ENCODE peak calls at places on chromosomes 6 and 20, in ten cellular contexts. One of them, this sample, is unnamed.

GRCh38 chr20:16106191-16106849 is 466.9 kb downstream of the KIF16B start:
- DNase-seq in GM12865: no peak
- DNase-seq in gastrocnemius medialis: no peak
- DNase-seq in right atrium auricular region: no peak
- DNase-seq in RWPE1: no peak
- DNase-seq in type B pancreatic cell: no peak
- DNase-seq in HFFc6: no peak
- DNase-seq in WTC11: no peak
- DNase-seq in upper lobe of right lung: no peak
- DNase-seq in GM20000: no peak
- DNase-seq in this sample: no peak

GRCh38 chr20:3828798-3829197 is 8.5 kb downstream of the AP5S1 start:
- DNase-seq in HFFc6: no peak
- DNase-seq in WTC11: no peak
- DNase-seq in right atrium auricular region: no peak
- DNase-seq in gastrocnemius medialis: no peak
- DNase-seq in GM12865: no peak
- DNase-seq in GM20000: no peak
- DNase-seq in type B pancreatic cell: no peak
- DNase-seq in upper lobe of right lung: no peak
- DNase-seq in RWPE1: no peak
- DNase-seq in this sample: no peak

GRCh38 chr6:99495466-99495865 is 19.8 kb downstream of the USP45 start:
- DNase-seq in GM12865: no peak
- DNase-seq in HFFc6: no peak
- DNase-seq in gastrocnemius medialis: no peak
- DNase-seq in WTC11: no peak
- DNase-seq in upper lobe of right lung: no peak
- DNase-seq in GM20000: no peak
- DNase-seq in right atrium auricular region: no peak
- DNase-seq in RWPE1: no peak
- DNase-seq in type B pancreatic cell: no peak
- DNase-seq in this sample: no peak

GRCh38 chr6:93418448-93419303 is 683 bp downstream of the EPHA7 start:
- DNase-seq in type B pancreatic cell: peak; percentile 76
- DNase-seq in gastrocnemius medialis: no peak
- DNase-seq in GM20000: peak; percentile 37
- DNase-seq in HFFc6: no peak
- DNase-seq in WTC11: peak; percentile 71
- DNase-seq in RWPE1: peak; percentile 21
- DNase-seq in GM12865: no peak
- DNase-seq in upper lobe of right lung: peak; percentile 66
- DNase-seq in right atrium auricular region: no peak
- DNase-seq in this sample: peak; percentile 53

GRCh38 chr6:5968817-5969726 is 37.7 kb downstream of the NRN1 start:
- DNase-seq in upper lobe of right lung: peak; percentile 74
- DNase-seq in RWPE1: peak; percentile 43
- DNase-seq in right atrium auricular region: no peak
- DNase-seq in GM20000: no peak
- DNase-seq in gastrocnemius medialis: peak; percentile 27
- DNase-seq in WTC11: no peak
- DNase-seq in type B pancreatic cell: no peak
- DNase-seq in GM12865: no peak
- DNase-seq in HFFc6: peak; percentile 10
- DNase-seq in this sample: no peak

GRCh38 chr6:32838114-32838958 is at the start of gene TAP2:
- DNase-seq in WTC11: peak; percentile 97
- DNase-seq in type B pancreatic cell: peak; percentile 98
- DNase-seq in GM12865: peak; percentile 97
- DNase-seq in RWPE1: peak; percentile 95
- DNase-seq in upper lobe of right lung: peak; percentile 98
- DNase-seq in HFFc6: peak; percentile 91
- DNase-seq in GM20000: peak; percentile 89
- DNase-seq in right atrium auricular region: peak; percentile 96
- DNase-seq in gastrocnemius medialis: peak; percentile 92
- DNase-seq in this sample: peak; percentile 97

GRCh38 chr6:38137609-38138008 is 318.1 kb downstream of the ZFAND3 start:
- DNase-seq in GM20000: no peak
- DNase-seq in GM12865: no peak
- DNase-seq in gastrocnemius medialis: no peak
- DNase-seq in upper lobe of right lung: no peak
- DNase-seq in WTC11: peak; percentile 40
- DNase-seq in right atrium auricular region: no peak
- DNase-seq in type B pancreatic cell: no peak
- DNase-seq in HFFc6: no peak
- DNase-seq in RWPE1: no peak
- DNase-seq in this sample: no peak

GRCh38 chr20:54355631-54356280 is 119.6 kb upstream of the DOK5 start:
- DNase-seq in type B pancreatic cell: no peak
- DNase-seq in gastrocnemius medialis: no peak
- DNase-seq in GM20000: no peak
- DNase-seq in GM12865: no peak
- DNase-seq in RWPE1: peak; percentile 62
- DNase-seq in HFFc6: no peak
- DNase-seq in right atrium auricular region: no peak
- DNase-seq in upper lobe of right lung: no peak
- DNase-seq in WTC11: no peak
- DNase-seq in this sample: no peak

GRCh38 chr6:157746897-157747296 is 76.1 kb upstream of the SNX9 start:
- DNase-seq in type B pancreatic cell: no peak
- DNase-seq in right atrium auricular region: peak; percentile 43
- DNase-seq in gastrocnemius medialis: no peak
- DNase-seq in GM12865: no peak
- DNase-seq in WTC11: no peak
- DNase-seq in upper lobe of right lung: no peak
- DNase-seq in GM20000: no peak
- DNase-seq in RWPE1: no peak
- DNase-seq in HFFc6: no peak
- DNase-seq in this sample: no peak

GRCh38 chr6:16759181-16759645 is 2.0 kb downstream of the ATXN1 start:
- DNase-seq in GM12865: no peak
- DNase-seq in RWPE1: no peak
- DNase-seq in WTC11: no peak
- DNase-seq in upper lobe of right lung: no peak
- DNase-seq in gastrocnemius medialis: no peak
- DNase-seq in GM20000: peak; percentile 13
- DNase-seq in HFFc6: peak; percentile 43
- DNase-seq in right atrium auricular region: no peak
- DNase-seq in type B pancreatic cell: no peak
- DNase-seq in this sample: no peak

GRCh38 chr6:16758163-16758975 is 2.9 kb downstream of the ATXN1 start:
- DNase-seq in upper lobe of right lung: no peak
- DNase-seq in GM20000: no peak
- DNase-seq in gastrocnemius medialis: no peak
- DNase-seq in type B pancreatic cell: no peak
- DNase-seq in WTC11: no peak
- DNase-seq in GM12865: peak; percentile 14
- DNase-seq in right atrium auricular region: no peak
- DNase-seq in RWPE1: no peak
- DNase-seq in HFFc6: no peak
- DNase-seq in this sample: no peak

GRCh38 chr6:16761469-16762264 is 407 bp upstream of the ATXN1 start:
- DNase-seq in GM12865: peak; percentile 92
- DNase-seq in WTC11: peak; percentile 87
- DNase-seq in RWPE1: peak; percentile 79
- DNase-seq in HFFc6: peak; percentile 89
- DNase-seq in right atrium auricular region: peak; percentile 88
- DNase-seq in upper lobe of right lung: peak; percentile 94
- DNase-seq in GM20000: peak; percentile 90
- DNase-seq in gastrocnemius medialis: peak; percentile 88
- DNase-seq in type B pancreatic cell: peak; percentile 83
- DNase-seq in this sample: peak; percentile 77

GRCh38 chr6:16760536-16761468 is at the start of gene ATXN1:
- DNase-seq in WTC11: peak; percentile 41
- DNase-seq in upper lobe of right lung: peak; percentile 81
- DNase-seq in gastrocnemius medialis: peak; percentile 64
- DNase-seq in right atrium auricular region: no peak
- DNase-seq in GM12865: peak; percentile 32
- DNase-seq in GM20000: peak; percentile 81
- DNase-seq in HFFc6: peak; percentile 68
- DNase-seq in type B pancreatic cell: peak; percentile 78
- DNase-seq in RWPE1: peak; percentile 42
- DNase-seq in this sample: peak; percentile 54

GRCh38 chr6:16759646-16760535 is 1.4 kb downstream of the ATXN1 start:
- DNase-seq in GM20000: peak; percentile 81
- DNase-seq in gastrocnemius medialis: peak; percentile 90
- DNase-seq in WTC11: peak; percentile 72
- DNase-seq in right atrium auricular region: peak; percentile 93
- DNase-seq in GM12865: peak; percentile 87
- DNase-seq in RWPE1: peak; percentile 65
- DNase-seq in HFFc6: peak; percentile 86
- DNase-seq in upper lobe of right lung: peak; percentile 95
- DNase-seq in type B pancreatic cell: peak; percentile 89
- DNase-seq in this sample: peak; percentile 75
- TF ChIP-seq CTCF in GM20000: peak; percentile 3
- TF ChIP-seq CTCF in gastrocnemius medialis: no peak
- TF ChIP-seq CTCF in WTC11: no peak
- TF ChIP-seq CTCF in right atrium auricular region: peak; percentile 39
- TF ChIP-seq CTCF in GM12865: peak; percentile 3
- TF ChIP-seq CTCF in RWPE1: peak; percentile 13
- TF ChIP-seq CTCF in HFFc6: peak; percentile 47
- TF ChIP-seq CTCF in upper lobe of right lung: peak; percentile 30
- TF ChIP-seq CTCF in type B pancreatic cell: peak; percentile 30
- TF ChIP-seq CTCF in this sample: peak; percentile 19

GRCh38 chr20:45110301-45110700 is 4.7 kb downstream of the WFDC5 start:
- DNase-seq in upper lobe of right lung: no peak
- DNase-seq in RWPE1: no peak
- DNase-seq in type B pancreatic cell: no peak
- DNase-seq in HFFc6: no peak
- DNase-seq in gastrocnemius medialis: no peak
- DNase-seq in GM12865: no peak
- DNase-seq in WTC11: no peak
- DNase-seq in GM20000: peak; percentile 2
- DNase-seq in right atrium auricular region: no peak
- DNase-seq in this sample: no peak
- TF ChIP-seq CTCF in upper lobe of right lung: no peak
- TF ChIP-seq CTCF in RWPE1: no peak
- TF ChIP-seq CTCF in type B pancreatic cell: no peak
- TF ChIP-seq CTCF in HFFc6: no peak
- TF ChIP-seq CTCF in gastrocnemius medialis: no peak
- TF ChIP-seq CTCF in GM12865: no peak
- TF ChIP-seq CTCF in WTC11: no peak
- TF ChIP-seq CTCF in GM20000: no peak
- TF ChIP-seq CTCF in right atrium auricular region: no peak
- TF ChIP-seq CTCF in this sample: no peak

DNA sequence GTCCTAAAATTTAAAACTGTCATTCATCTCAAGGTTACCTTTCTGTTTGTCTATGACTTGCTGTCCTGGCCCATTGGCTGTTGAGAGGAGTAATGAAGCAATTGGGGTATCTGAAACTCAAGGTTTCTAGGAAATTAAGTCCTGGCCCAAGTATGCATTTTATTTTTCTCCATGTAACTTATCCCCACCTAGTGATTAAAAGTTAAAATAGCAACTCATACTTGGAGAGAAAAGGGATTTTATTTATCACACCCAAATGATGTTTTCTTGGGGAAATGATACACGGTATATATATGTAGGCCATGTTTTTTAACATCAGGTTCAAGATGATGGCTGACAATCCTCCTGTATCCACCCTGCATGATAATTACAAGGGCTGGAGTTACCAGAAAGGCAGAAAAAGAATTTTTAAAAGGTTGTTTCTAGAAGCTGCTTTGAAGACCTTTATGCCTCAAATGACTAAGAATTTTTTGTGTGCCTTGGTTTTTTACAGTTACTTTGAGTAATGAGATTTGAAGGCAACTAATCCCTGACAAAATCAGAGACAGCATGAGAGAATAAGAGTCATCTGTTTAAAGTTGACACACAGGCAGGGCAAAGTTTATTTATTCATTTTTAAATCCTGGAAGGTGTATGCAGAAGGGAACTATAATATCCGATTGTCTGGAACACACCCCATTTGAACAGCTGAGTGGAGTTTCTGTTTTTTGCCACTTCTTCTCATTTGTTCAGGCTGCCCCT is 28.9 kb upstream of the C6orf58 start:
- DNase-seq in WTC11: no peak
- DNase-seq in HFFc6: peak; percentile 13
- DNase-seq in right atrium auricular region: no peak
- DNase-seq in upper lobe of right lung: no peak
- DNase-seq in RWPE1: no peak
- DNase-seq in gastrocnemius medialis: no peak
- DNase-seq in GM12865: no peak
- DNase-seq in GM20000: no peak
- DNase-seq in type B pancreatic cell: no peak
- DNase-seq in this sample: no peak
- TF ChIP-seq CTCF in WTC11: no peak
- TF ChIP-seq CTCF in HFFc6: peak; percentile 58
- TF ChIP-seq CTCF in right atrium auricular region: peak; percentile 18
- TF ChIP-seq CTCF in upper lobe of right lung: peak; percentile 25
- TF ChIP-seq CTCF in RWPE1: peak; percentile 22
- TF ChIP-seq CTCF in gastrocnemius medialis: no peak
- TF ChIP-seq CTCF in GM12865: no peak
- TF ChIP-seq CTCF in GM20000: no peak
- TF ChIP-seq CTCF in type B pancreatic cell: peak; percentile 48
- TF ChIP-seq CTCF in this sample: no peak

GRCh38 chr20:58028123-58028522 is 200.3 kb downstream of the ANKRD60 start:
- DNase-seq in WTC11: peak; percentile 70
- DNase-seq in GM12865: no peak
- DNase-seq in right atrium auricular region: no peak
- DNase-seq in upper lobe of right lung: no peak
- DNase-seq in type B pancreatic cell: peak; percentile 29
- DNase-seq in RWPE1: no peak
- DNase-seq in GM20000: no peak
- DNase-seq in gastrocnemius medialis: no peak
- DNase-seq in HFFc6: no peak
- DNase-seq in this sample: no peak
- TF ChIP-seq CTCF in WTC11: peak; percentile 27
- TF ChIP-seq CTCF in GM12865: no peak
- TF ChIP-seq CTCF in right atrium auricular region: peak; percentile 33
- TF ChIP-seq CTCF in upper lobe of right lung: peak; percentile 20
- TF ChIP-seq CTCF in type B pancreatic cell: peak; percentile 28
- TF ChIP-seq CTCF in RWPE1: no peak
- TF ChIP-seq CTCF in GM20000: no peak
- TF ChIP-seq CTCF in gastrocnemius medialis: no peak
- TF ChIP-seq CTCF in HFFc6: peak; percentile 49
- TF ChIP-seq CTCF in this sample: peak; percentile 36

DNA sequence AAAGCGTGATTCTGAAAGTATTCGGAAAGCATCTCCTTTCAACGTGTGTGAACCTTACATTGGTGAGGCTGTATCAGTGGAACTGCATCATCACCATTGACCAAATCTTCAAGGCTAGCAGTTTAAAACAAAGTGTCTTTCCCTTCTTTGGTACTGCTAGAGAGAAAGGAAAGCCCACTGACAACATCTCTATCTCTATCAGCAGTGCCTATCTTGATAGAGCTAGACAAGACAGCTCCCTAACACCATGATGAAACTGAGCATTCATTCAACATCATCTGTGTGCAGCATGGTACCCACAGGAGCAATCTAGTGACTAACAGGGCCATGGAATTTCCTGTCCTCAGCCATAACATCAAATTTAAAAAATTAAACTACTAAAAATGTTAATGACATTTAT is 31.6 kb upstream of the EDN1 start:
- DNase-seq in GM20000: no peak
- DNase-seq in WTC11: no peak
- DNase-seq in upper lobe of right lung: no peak
- DNase-seq in gastrocnemius medialis: no peak
- DNase-seq in RWPE1: no peak
- DNase-seq in right atrium auricular region: no peak
- DNase-seq in HFFc6: no peak
- DNase-seq in GM12865: no peak
- DNase-seq in type B pancreatic cell: no peak
- DNase-seq in this sample: no peak
- TF ChIP-seq CTCF in GM20000: no peak
- TF ChIP-seq CTCF in WTC11: no peak
- TF ChIP-seq CTCF in upper lobe of right lung: no peak
- TF ChIP-seq CTCF in gastrocnemius medialis: no peak
- TF ChIP-seq CTCF in RWPE1: no peak
- TF ChIP-seq CTCF in right atrium auricular region: no peak
- TF ChIP-seq CTCF in HFFc6: no peak
- TF ChIP-seq CTCF in GM12865: no peak
- TF ChIP-seq CTCF in type B pancreatic cell: no peak
- TF ChIP-seq CTCF in this sample: no peak

GRCh38 chr6:132734694-132735236 is 20.9 kb upstream of the VNN1 start:
- DNase-seq in right atrium auricular region: no peak
- DNase-seq in HFFc6: peak; percentile 4
- DNase-seq in RWPE1: no peak
- DNase-seq in type B pancreatic cell: no peak
- DNase-seq in GM12865: no peak
- DNase-seq in gastrocnemius medialis: no peak
- DNase-seq in WTC11: no peak
- DNase-seq in GM20000: no peak
- DNase-seq in upper lobe of right lung: no peak
- DNase-seq in this sample: no peak
- TF ChIP-seq CTCF in right atrium auricular region: no peak
- TF ChIP-seq CTCF in HFFc6: peak; percentile 56
- TF ChIP-seq CTCF in RWPE1: no peak
- TF ChIP-seq CTCF in type B pancreatic cell: peak; percentile 17
- TF ChIP-seq CTCF in GM12865: no peak
- TF ChIP-seq CTCF in gastrocnemius medialis: no peak
- TF ChIP-seq CTCF in WTC11: no peak
- TF ChIP-seq CTCF in GM20000: no peak
- TF ChIP-seq CTCF in upper lobe of right lung: peak; percentile 35
- TF ChIP-seq CTCF in this sample: peak; percentile 20